ENCODE peak calls at places on chromosomes 12 and 14, in ten cellular contexts. One of them, this sample, is unnamed.

GRCh38 chr12:59668678-59669077 is 72.8 kb downstream of the SLC16A7 start:
- DNase-seq in AG04449: no peak
- DNase-seq in effector memory CD4-positive, alpha-beta T cell: no peak
- DNase-seq in central memory CD8-positive, alpha-beta T cell: no peak
- DNase-seq in caudate nucleus: no peak
- DNase-seq in DMS79 treated with DMSO at 0.1 percent for 48 hours: no peak
- DNase-seq in NCI-H774: no peak
- DNase-seq in MG63: no peak
- DNase-seq in epithelial cell of esophagus: no peak
- DNase-seq in mammary epithelial cell: no peak
- DNase-seq in this sample: no peak

GRCh38 chr12:87518508-87518907 is 510.7 kb downstream of the C12orf50 start:
- DNase-seq in AG04449: no peak
- DNase-seq in effector memory CD4-positive, alpha-beta T cell: no peak
- DNase-seq in central memory CD8-positive, alpha-beta T cell: no peak
- DNase-seq in caudate nucleus: no peak
- DNase-seq in DMS79 treated with DMSO at 0.1 percent for 48 hours: no peak
- DNase-seq in NCI-H774: no peak
- DNase-seq in MG63: no peak
- DNase-seq in epithelial cell of esophagus: peak; percentile 67
- DNase-seq in mammary epithelial cell: peak; percentile 60
- DNase-seq in this sample: no peak

GRCh38 chr12:132498931-132499330 is 9.0 kb downstream of the FBRSL1 start:
- DNase-seq in AG04449: no peak
- DNase-seq in effector memory CD4-positive, alpha-beta T cell: no peak
- DNase-seq in central memory CD8-positive, alpha-beta T cell: no peak
- DNase-seq in caudate nucleus: no peak
- DNase-seq in DMS79 treated with DMSO at 0.1 percent for 48 hours: no peak
- DNase-seq in NCI-H774: no peak
- DNase-seq in MG63: no peak
- DNase-seq in epithelial cell of esophagus: no peak
- DNase-seq in mammary epithelial cell: no peak
- DNase-seq in this sample: no peak

GRCh38 chr12:24596768-24597388 is 352.0 kb downstream of the BCAT1 start:
- DNase-seq in AG04449: no peak
- DNase-seq in effector memory CD4-positive, alpha-beta T cell: no peak
- DNase-seq in central memory CD8-positive, alpha-beta T cell: no peak
- DNase-seq in caudate nucleus: no peak
- DNase-seq in DMS79 treated with DMSO at 0.1 percent for 48 hours: no peak
- DNase-seq in NCI-H774: peak; percentile 42
- DNase-seq in MG63: no peak
- DNase-seq in epithelial cell of esophagus: peak; percentile 54
- DNase-seq in mammary epithelial cell: peak; percentile 20
- DNase-seq in this sample: peak; percentile 67

GRCh38 chr12:83818888-83819287 is 1093.7 kb downstream of the SLC6A15 start:
- DNase-seq in AG04449: no peak
- DNase-seq in effector memory CD4-positive, alpha-beta T cell: no peak
- DNase-seq in central memory CD8-positive, alpha-beta T cell: no peak
- DNase-seq in caudate nucleus: no peak
- DNase-seq in DMS79 treated with DMSO at 0.1 percent for 48 hours: no peak
- DNase-seq in NCI-H774: no peak
- DNase-seq in MG63: peak; percentile 33
- DNase-seq in epithelial cell of esophagus: peak; percentile 77
- DNase-seq in mammary epithelial cell: peak; percentile 37
- DNase-seq in this sample: no peak

GRCh38 chr12:14961466-14962155 is at the start of gene ARHGDIB:
- DNase-seq in AG04449: no peak
- DNase-seq in effector memory CD4-positive, alpha-beta T cell: peak; percentile 78
- DNase-seq in central memory CD8-positive, alpha-beta T cell: peak; percentile 86
- DNase-seq in caudate nucleus: no peak
- DNase-seq in DMS79 treated with DMSO at 0.1 percent for 48 hours: no peak
- DNase-seq in NCI-H774: no peak
- DNase-seq in MG63: no peak
- DNase-seq in epithelial cell of esophagus: peak; percentile 78
- DNase-seq in mammary epithelial cell: no peak
- DNase-seq in this sample: peak; percentile 93

GRCh38 chr12:68483592-68484373 is 126.9 kb upstream of the RAP1B start:
- DNase-seq in AG04449: no peak
- DNase-seq in effector memory CD4-positive, alpha-beta T cell: no peak
- DNase-seq in central memory CD8-positive, alpha-beta T cell: no peak
- DNase-seq in caudate nucleus: no peak
- DNase-seq in DMS79 treated with DMSO at 0.1 percent for 48 hours: no peak
- DNase-seq in NCI-H774: no peak
- DNase-seq in MG63: no peak
- DNase-seq in epithelial cell of esophagus: peak; percentile 71
- DNase-seq in mammary epithelial cell: peak; percentile 36
- DNase-seq in this sample: no peak

GRCh38 chr12:120125792-120126634 is 9.5 kb upstream of the RAB35 start:
- DNase-seq in AG04449: no peak
- DNase-seq in effector memory CD4-positive, alpha-beta T cell: no peak
- DNase-seq in central memory CD8-positive, alpha-beta T cell: no peak
- DNase-seq in caudate nucleus: no peak
- DNase-seq in DMS79 treated with DMSO at 0.1 percent for 48 hours: no peak
- DNase-seq in NCI-H774: no peak
- DNase-seq in MG63: no peak
- DNase-seq in epithelial cell of esophagus: peak; percentile 41
- DNase-seq in mammary epithelial cell: no peak
- DNase-seq in this sample: no peak

GRCh38 chr14:90409209-90409730 is 12.4 kb downstream of the CALM1 start:
- DNase-seq in AG04449: peak; percentile 92
- DNase-seq in effector memory CD4-positive, alpha-beta T cell: no peak
- DNase-seq in central memory CD8-positive, alpha-beta T cell: no peak
- DNase-seq in caudate nucleus: no peak
- DNase-seq in DMS79 treated with DMSO at 0.1 percent for 48 hours: peak; percentile 39
- DNase-seq in NCI-H774: no peak
- DNase-seq in MG63: peak; percentile 90
- DNase-seq in epithelial cell of esophagus: peak; percentile 82
- DNase-seq in mammary epithelial cell: peak; percentile 79
- DNase-seq in this sample: no peak

GRCh38 chr14:86057018-86057667 is 527.2 kb downstream of the FLRT2 start:
- DNase-seq in AG04449: no peak
- DNase-seq in effector memory CD4-positive, alpha-beta T cell: no peak
- DNase-seq in central memory CD8-positive, alpha-beta T cell: no peak
- DNase-seq in caudate nucleus: no peak
- DNase-seq in DMS79 treated with DMSO at 0.1 percent for 48 hours: peak; percentile 17
- DNase-seq in NCI-H774: no peak
- DNase-seq in MG63: no peak
- DNase-seq in epithelial cell of esophagus: peak; percentile 50
- DNase-seq in mammary epithelial cell: no peak
- DNase-seq in this sample: no peak

GRCh38 chr14:38693423-38693822 is 409.6 kb downstream of the SEC23A start:
- DNase-seq in AG04449: no peak
- DNase-seq in effector memory CD4-positive, alpha-beta T cell: no peak
- DNase-seq in central memory CD8-positive, alpha-beta T cell: no peak
- DNase-seq in caudate nucleus: no peak
- DNase-seq in DMS79 treated with DMSO at 0.1 percent for 48 hours: no peak
- DNase-seq in NCI-H774: no peak
- DNase-seq in MG63: no peak
- DNase-seq in epithelial cell of esophagus: no peak
- DNase-seq in mammary epithelial cell: no peak
- DNase-seq in this sample: no peak

GRCh38 chr12:29223431-29223830 is 74.4 kb downstream of the FAR2 start:
- DNase-seq in AG04449: no peak
- DNase-seq in effector memory CD4-positive, alpha-beta T cell: no peak
- DNase-seq in central memory CD8-positive, alpha-beta T cell: no peak
- DNase-seq in caudate nucleus: no peak
- DNase-seq in DMS79 treated with DMSO at 0.1 percent for 48 hours: no peak
- DNase-seq in NCI-H774: no peak
- DNase-seq in MG63: no peak
- DNase-seq in epithelial cell of esophagus: no peak
- DNase-seq in mammary epithelial cell: no peak
- DNase-seq in this sample: peak; percentile 48

GRCh38 chr14:100806386-100806785 is 19.5 kb upstream of the MEG3 start:
- DNase-seq in AG04449: no peak
- DNase-seq in effector memory CD4-positive, alpha-beta T cell: no peak
- DNase-seq in central memory CD8-positive, alpha-beta T cell: no peak
- DNase-seq in caudate nucleus: no peak
- DNase-seq in DMS79 treated with DMSO at 0.1 percent for 48 hours: no peak
- DNase-seq in NCI-H774: no peak
- DNase-seq in MG63: no peak
- DNase-seq in epithelial cell of esophagus: no peak
- DNase-seq in mammary epithelial cell: no peak
- DNase-seq in this sample: no peak

GRCh38 chr14:57692671-57693070 is 173.2 kb downstream of the SLC35F4 start:
- DNase-seq in AG04449: peak; percentile 19
- DNase-seq in effector memory CD4-positive, alpha-beta T cell: no peak
- DNase-seq in central memory CD8-positive, alpha-beta T cell: no peak
- DNase-seq in caudate nucleus: no peak
- DNase-seq in DMS79 treated with DMSO at 0.1 percent for 48 hours: no peak
- DNase-seq in NCI-H774: peak; percentile 1
- DNase-seq in MG63: no peak
- DNase-seq in epithelial cell of esophagus: peak; percentile 80
- DNase-seq in mammary epithelial cell: peak; percentile 41
- DNase-seq in this sample: peak; percentile 66

GRCh38 chr12:97229036-97229435 is 233.6 kb upstream of the RMST start:
- DNase-seq in AG04449: no peak
- DNase-seq in effector memory CD4-positive, alpha-beta T cell: no peak
- DNase-seq in central memory CD8-positive, alpha-beta T cell: no peak
- DNase-seq in caudate nucleus: no peak
- DNase-seq in DMS79 treated with DMSO at 0.1 percent for 48 hours: peak; percentile 98
- DNase-seq in NCI-H774: peak; percentile 97
- DNase-seq in MG63: no peak
- DNase-seq in epithelial cell of esophagus: no peak
- DNase-seq in mammary epithelial cell: no peak
- DNase-seq in this sample: no peak

GRCh38 chr12:79557690-79558315 is 133.0 kb downstream of the PAWR start:
- DNase-seq in AG04449: no peak
- DNase-seq in effector memory CD4-positive, alpha-beta T cell: no peak
- DNase-seq in central memory CD8-positive, alpha-beta T cell: no peak
- DNase-seq in caudate nucleus: no peak
- DNase-seq in DMS79 treated with DMSO at 0.1 percent for 48 hours: no peak
- DNase-seq in NCI-H774: no peak
- DNase-seq in MG63: no peak
- DNase-seq in epithelial cell of esophagus: no peak
- DNase-seq in mammary epithelial cell: no peak
- DNase-seq in this sample: no peak